ENCODE peak calls at places on chromosomes 16 and 17, in seven cellular contexts. One of them, this sample, is unnamed.

GRCh38 chr16:50988441-50988840 is 162.6 kb downstream of the SALL1 start:
- DNase-seq in HFF-Myc: no peak
- DNase-seq in activated CD8-positive, alpha-beta T cell treated with anti-CD3 and anti-CD28 coated beads for 36 hours: no peak
- DNase-seq in fibroblast of the aortic adventitia: no peak
- DNase-seq in AG20443: no peak
- DNase-seq in activated CD8-positive, alpha-beta memory T cell treated with anti-CD3 and anti-CD28 coated beads for 24 hours: no peak
- DNase-seq in fibroblast of villous mesenchyme: no peak
- DNase-seq in this sample: no peak

GRCh38 chr16:77971306-77972131 is 50.8 kb upstream of the CLEC3A start:
- DNase-seq in HFF-Myc: peak
- DNase-seq in activated CD8-positive, alpha-beta T cell treated with anti-CD3 and anti-CD28 coated beads for 36 hours: peak
- DNase-seq in fibroblast of the aortic adventitia: peak
- DNase-seq in AG20443: peak
- DNase-seq in activated CD8-positive, alpha-beta memory T cell treated with anti-CD3 and anti-CD28 coated beads for 24 hours: peak
- DNase-seq in fibroblast of villous mesenchyme: peak
- DNase-seq in this sample: peak

GRCh38 chr16:84463221-84463620 is 41.2 kb downstream of the MEAK7 start:
- DNase-seq in HFF-Myc: no peak
- DNase-seq in activated CD8-positive, alpha-beta T cell treated with anti-CD3 and anti-CD28 coated beads for 36 hours: no peak
- DNase-seq in fibroblast of the aortic adventitia: no peak
- DNase-seq in AG20443: no peak
- DNase-seq in activated CD8-positive, alpha-beta memory T cell treated with anti-CD3 and anti-CD28 coated beads for 24 hours: no peak
- DNase-seq in fibroblast of villous mesenchyme: no peak
- DNase-seq in this sample: peak

GRCh38 chr16:29900102-29900887 is at the start of gene ASPHD1:
- DNase-seq in HFF-Myc: peak
- DNase-seq in activated CD8-positive, alpha-beta T cell treated with anti-CD3 and anti-CD28 coated beads for 36 hours: peak
- DNase-seq in fibroblast of the aortic adventitia: peak
- DNase-seq in AG20443: peak
- DNase-seq in activated CD8-positive, alpha-beta memory T cell treated with anti-CD3 and anti-CD28 coated beads for 24 hours: peak
- DNase-seq in fibroblast of villous mesenchyme: peak
- DNase-seq in this sample: peak

GRCh38 chr17:12357600-12357999 is 308.1 kb upstream of the MYOCD start:
- DNase-seq in HFF-Myc: no peak
- DNase-seq in activated CD8-positive, alpha-beta T cell treated with anti-CD3 and anti-CD28 coated beads for 36 hours: no peak
- DNase-seq in fibroblast of the aortic adventitia: no peak
- DNase-seq in AG20443: no peak
- DNase-seq in activated CD8-positive, alpha-beta memory T cell treated with anti-CD3 and anti-CD28 coated beads for 24 hours: no peak
- DNase-seq in fibroblast of villous mesenchyme: no peak
- DNase-seq in this sample: no peak

GRCh38 chr16:65532846-65533245 is 411.0 kb upstream of the CDH11 start:
- DNase-seq in HFF-Myc: no peak
- DNase-seq in activated CD8-positive, alpha-beta T cell treated with anti-CD3 and anti-CD28 coated beads for 36 hours: no peak
- DNase-seq in fibroblast of the aortic adventitia: no peak
- DNase-seq in AG20443: no peak
- DNase-seq in activated CD8-positive, alpha-beta memory T cell treated with anti-CD3 and anti-CD28 coated beads for 24 hours: no peak
- DNase-seq in fibroblast of villous mesenchyme: no peak
- DNase-seq in this sample: no peak

GRCh38 chr16:1772362-1772907 is at the start of gene EME2:
- DNase-seq in HFF-Myc: no peak
- DNase-seq in activated CD8-positive, alpha-beta T cell treated with anti-CD3 and anti-CD28 coated beads for 36 hours: peak
- DNase-seq in fibroblast of the aortic adventitia: no peak
- DNase-seq in AG20443: no peak
- DNase-seq in activated CD8-positive, alpha-beta memory T cell treated with anti-CD3 and anti-CD28 coated beads for 24 hours: peak
- DNase-seq in fibroblast of villous mesenchyme: peak
- DNase-seq in this sample: peak

GRCh38 chr16:88308441-88309173 is 74.2 kb upstream of the ZNF469 start:
- DNase-seq in HFF-Myc: no peak
- DNase-seq in activated CD8-positive, alpha-beta T cell treated with anti-CD3 and anti-CD28 coated beads for 36 hours: no peak
- DNase-seq in fibroblast of the aortic adventitia: no peak
- DNase-seq in AG20443: no peak
- DNase-seq in activated CD8-positive, alpha-beta memory T cell treated with anti-CD3 and anti-CD28 coated beads for 24 hours: no peak
- DNase-seq in fibroblast of villous mesenchyme: no peak
- DNase-seq in this sample: no peak

GRCh38 chr16:72189865-72190371 is 18.0 kb upstream of the PMFBP1 start:
- DNase-seq in HFF-Myc: no peak
- DNase-seq in activated CD8-positive, alpha-beta T cell treated with anti-CD3 and anti-CD28 coated beads for 36 hours: no peak
- DNase-seq in fibroblast of the aortic adventitia: peak
- DNase-seq in AG20443: no peak
- DNase-seq in activated CD8-positive, alpha-beta memory T cell treated with anti-CD3 and anti-CD28 coated beads for 24 hours: no peak
- DNase-seq in fibroblast of villous mesenchyme: peak
- DNase-seq in this sample: no peak

This sample was measured in activated effector memory CD4-positive, alpha-beta T cell treated with anti-CD3 and anti-CD28 coated beads, Interleukin-2, amount 50 U/mL, for 16 hours.